ENCODE peak calls at places on chromosomes 13 and 19, in nine cellular contexts. D is HS-5; P is NCI-H2081; R is mammary epithelial cell; V is mesothelial cell of epicardium; O is stimulated activated CD4-positive, alpha-beta T cell treated with anti-CD3 and anti-CD28 coated beads, Interleukin-4, amount 100 ng/mL, for 4 hours; N is amygdala; W is activated CD4-positive, alpha-beta T cell treated with anti-CD3 and anti-CD28 coated beads for 24 hours; Y is T-cell. Z is an unnamed sample.

GRCh38 chr19:54162241-54162805 is 2.8 kb upstream of the LENG1 start:
- DNase-seq in D (no peak), P (peak), R (peak), V (peak), O (peak), N (peak), W (peak), Y (peak), Z (no peak)

GRCh38 chr19:46813570-46814358 is 25.4 kb upstream of the SLC1A5 start:
- DNase-seq in D (no peak), P (peak), R (no peak), V (no peak), O (no peak), N (no peak), W (no peak), Y (no peak), Z (no peak)

GRCh38 chr13:48731957-48732569 is 78.3 kb downstream of the CYSLTR2 start:
- DNase-seq in D (no peak), P (peak), R (peak), V (no peak), O (peak), N (no peak), W (peak), Y (peak), Z (no peak)

GRCh38 chr19:50314724-50315700 is 14.2 kb downstream of the KCNC3 start:
- DNase-seq in D (no peak), P (no peak), R (no peak), V (no peak), O (no peak), N (no peak), W (no peak), Y (no peak), Z (no peak)

GRCh38 chr13:60146491-60146890 is 17.2 kb downstream of the DIAPH3 start:
- DNase-seq in D (no peak), P (no peak), R (no peak), V (no peak), O (no peak), N (no peak), W (no peak), Y (no peak), Z (no peak)

GRCh38 chr13:109454167-109454917 is 332.0 kb downstream of the IRS2 start:
- DNase-seq in D (no peak), P (no peak), R (no peak), V (no peak), O (no peak), N (no peak), W (no peak), Y (no peak), Z (no peak)

GRCh38 chr13:38045278-38046048 is 175.9 kb upstream of the TRPC4 start:
- DNase-seq in D (peak), P (no peak), R (peak), V (no peak), O (no peak), N (no peak), W (no peak), Y (no peak), Z (peak)

GRCh38 chr13:85170372-85170771 is 628.8 kb downstream of the SLITRK6 start:
- DNase-seq in D (no peak), P (no peak), R (no peak), V (no peak), O (no peak), N (no peak), W (no peak), Y (no peak), Z (no peak)

GRCh38 chr13:108525867-108526266 is 103.5 kb upstream of the MYO16 start:
- DNase-seq in D (no peak), P (no peak), R (no peak), V (no peak), O (no peak), N (no peak), W (no peak), Y (no peak), Z (no peak)

GRCh38 chr19:40596608-40597328 is 4.4 kb upstream of the LTBP4 start:
- DNase-seq in D (no peak), P (no peak), R (no peak), V (no peak), O (no peak), N (no peak), W (no peak), Y (no peak), Z (no peak)

GRCh38 chr19:28883241-28883693 is 329.7 kb downstream of the UQCRFS1 start:
- DNase-seq in D (no peak), P (no peak), R (no peak), V (no peak), O (no peak), N (no peak), W (no peak), Y (no peak), Z (no peak)

GRCh38 chr19:8242212-8242821 is 33.1 kb downstream of the CERS4 start:
- DNase-seq in D (no peak), P (no peak), R (no peak), V (no peak), O (no peak), N (no peak), W (no peak), Y (no peak), Z (no peak)

GRCh38 chr13:96581741-96582140 is 412.5 kb downstream of the OXGR1 start:
- DNase-seq in D (no peak), P (no peak), R (peak), V (no peak), O (no peak), N (no peak), W (no peak), Y (no peak), Z (no peak)

GRCh38 chr13:46679369-46680180 is 117.4 kb downstream of the ESD start:
- DNase-seq in D (no peak), P (no peak), R (no peak), V (no peak), O (no peak), N (no peak), W (no peak), Y (peak), Z (no peak)

GRCh38 chr13:34419025-34419424 is 523.0 kb upstream of the NBEA start:
- DNase-seq in D (no peak), P (peak), R (no peak), V (no peak), O (no peak), N (no peak), W (no peak), Y (no peak), Z (no peak)

GRCh38 chr19:42023121-42023942 is 29.3 kb upstream of the ATP1A3 start:
- DNase-seq in D (no peak), P (no peak), R (no peak), V (no peak), O (peak), N (no peak), W (no peak), Y (no peak), Z (no peak)

GRCh38 chr13:44128522-44128921 is 245.1 kb upstream of the SERP2 start:
- DNase-seq in D (no peak), P (no peak), R (no peak), V (no peak), O (no peak), N (no peak), W (no peak), Y (no peak), Z (peak)

GRCh38 chr19:28881616-28882015 is 331.3 kb downstream of the UQCRFS1 start:
- DNase-seq in D (no peak), P (no peak), R (no peak), V (no peak), O (no peak), N (no peak), W (no peak), Y (no peak), Z (no peak)

GRCh38 chr13:98506343-98507059 is 70.4 kb downstream of the STK24 start:
- DNase-seq in D (no peak), P (no peak), R (no peak), V (no peak), O (no peak), N (no peak), W (no peak), Y (no peak), Z (no peak)

GRCh38 chr13:111312944-111313590 is 7.4 kb upstream of the TEX29 start:
- DNase-seq in D (no peak), P (no peak), R (no peak), V (no peak), O (no peak), N (no peak), W (no peak), Y (no peak), Z (no peak)

GRCh38 chr19:15871570-15871969 is 26.3 kb downstream of the CYP4F2 start:
- DNase-seq in D (no peak), P (no peak), R (no peak), V (no peak), O (peak), N (no peak), W (no peak), Y (no peak), Z (no peak)

GRCh38 chr19:41206926-41207750 is 11.9 kb upstream of the AXL start:
- DNase-seq in D (no peak), P (no peak), R (no peak), V (no peak), O (no peak), N (no peak), W (no peak), Y (no peak), Z (no peak)

GRCh38 chr19:45801603-45802175 is 9.0 kb upstream of the DMWD start:
- DNase-seq in D (no peak), P (no peak), R (no peak), V (no peak), O (no peak), N (no peak), W (no peak), Y (no peak), Z (no peak)

GRCh38 chr19:6586056-6586455 is 4.9 kb downstream of the CD70 start:
- DNase-seq in D (no peak), P (no peak), R (no peak), V (no peak), O (no peak), N (no peak), W (no peak), Y (no peak), Z (no peak)

GRCh38 chr13:91141619-91142061 is 205.8 kb upstream of the MIR17HG start:
- DNase-seq in D (no peak), P (no peak), R (no peak), V (no peak), O (no peak), N (no peak), W (no peak), Y (no peak), Z (no peak)

GRCh38 chr19:18424122-18424889 is 5.1 kb downstream of the SSBP4 start:
- DNase-seq in D (no peak), P (no peak), R (no peak), V (no peak), O (no peak), N (no peak), W (no peak), Y (no peak), Z (no peak)

Z was measured in NCI-H446.